ENCODE peak calls at places on chromosomes 16 and 17, in ten cellular contexts. O, D, Y, Q, W, M, N, S, P and E are unnamed samples.

GRCh38 chr16:87416826-87417471 is 24.8 kb downstream of the MAP1LC3B start:
- DNase-seq in N (peak), O (peak), Y (no peak), S (peak), Q (no peak), D (no peak), W (peak), M (no peak), P (peak), E (peak)

GRCh38 chr17:7835818-7836595 is 2.0 kb downstream of the KDM6B start:
- DNase-seq in P (peak), S (peak), D (no peak), N (peak), Q (peak), W (no peak), M (no peak), Y (peak), O (peak), E (no peak)

GRCh38 chr16:61480250-61480649 is 556.0 kb downstream of the CDH8 start:
- DNase-seq in S (no peak), O (no peak), D (no peak), Y (no peak), P (no peak), M (no peak), W (no peak), Q (no peak), N (no peak), E (no peak)

GRCh38 chr17:35745246-35745645 is 7.8 kb downstream of the GAS2L2 start:
- DNase-seq in P (peak), Y (no peak), N (no peak), W (no peak), Q (peak), S (no peak), O (no peak), M (no peak), D (no peak), E (no peak)

GRCh38 chr17:52895272-52895671 is 736.8 kb upstream of the CA10 start:
- DNase-seq in Q (no peak), P (no peak), N (no peak), W (no peak), S (no peak), M (no peak), O (no peak), Y (no peak), D (no peak), E (no peak)

GRCh38 chr17:68509151-68510057 is 2.8 kb upstream of the PRKAR1A start:
- DNase-seq in N (no peak), M (peak), W (no peak), O (peak), Q (no peak), P (no peak), D (no peak), S (peak), Y (peak), E (no peak)

GRCh38 chr16:67268136-67268579 is 11.2 kb upstream of the PLEKHG4 start:
- DNase-seq in M (peak), S (peak), O (peak), Q (no peak), W (peak), D (peak), N (peak), P (no peak), Y (no peak), E (no peak)

GRCh38 chr16:6571044-6571443 is 761.6 kb upstream of the RBFOX1 start:
- DNase-seq in D (no peak), P (no peak), W (no peak), S (no peak), M (no peak), Q (peak), O (no peak), Y (no peak), N (no peak), E (no peak)

GRCh38 chr16:67269766-67270165 is 9.6 kb upstream of the PLEKHG4 start:
- DNase-seq in Y (no peak), O (no peak), Q (no peak), W (peak), P (no peak), D (no peak), S (peak), N (peak), M (no peak), E (peak)

GRCh38 chr17:56548661-56549060 is 44.8 kb upstream of the NOG start:
- DNase-seq in S (no peak), D (no peak), O (no peak), Q (no peak), M (no peak), N (no peak), Y (no peak), W (no peak), P (no peak), E (no peak)

GRCh38 chr16:75527825-75528299 is 8.0 kb downstream of the CHST5 start:
- DNase-seq in Q (no peak), D (no peak), S (no peak), M (no peak), W (no peak), Y (peak), P (no peak), N (no peak), O (no peak), E (no peak)

GRCh38 chr17:17235212-17236174 is 1.5 kb downstream of the FLCN start:
- DNase-seq in S (peak), N (peak), Q (peak), D (no peak), P (no peak), O (no peak), M (peak), W (peak), Y (no peak), E (no peak)

GRCh38 chr17:81731271-81731670 is 19.2 kb downstream of the SLC25A10 start:
- DNase-seq in D (no peak), O (no peak), P (no peak), Q (no peak), W (peak), Y (no peak), M (no peak), N (peak), S (no peak), E (no peak)

GRCh38 chr16:51814617-51815016 is 663.5 kb upstream of the SALL1 start:
- DNase-seq in W (no peak), O (no peak), S (no peak), D (no peak), N (no peak), Y (no peak), P (no peak), M (no peak), Q (no peak), E (no peak)

GRCh38 chr17:55811536-55811935 is 60.7 kb downstream of the PCTP start:
- DNase-seq in D (no peak), M (no peak), W (no peak), S (no peak), Y (no peak), N (no peak), P (no peak), Q (no peak), O (peak), E (no peak)

GRCh38 chr16:27458987-27459688 is 57.2 kb downstream of the IL21R start:
- DNase-seq in O (no peak), N (no peak), D (no peak), Y (no peak), M (no peak), W (no peak), P (no peak), Q (no peak), S (no peak), E (no peak)

GRCh38 chr16:23064642-23065041 is 84.6 kb downstream of the USP31 start:
- DNase-seq in O (no peak), W (no peak), P (no peak), D (no peak), S (no peak), Q (no peak), Y (no peak), N (no peak), M (no peak), E (peak)

GRCh38 chr17:35900280-35900679 is 20.1 kb upstream of the CCL5 start:
- DNase-seq in W (no peak), Q (no peak), O (no peak), N (no peak), Y (no peak), D (no peak), S (peak), P (no peak), M (no peak), E (no peak)

GRCh38 chr17:61757168-61757567 is 106.2 kb downstream of the BRIP1 start:
- DNase-seq in M (no peak), Y (no peak), P (no peak), W (no peak), N (no peak), Q (no peak), D (no peak), S (no peak), O (no peak), E (no peak)

GRCh38 chr17:14784997-14785696 is 480.0 kb downstream of the PMP22 start:
- DNase-seq in Q (no peak), O (no peak), S (peak), P (no peak), Y (no peak), N (no peak), D (no peak), M (no peak), W (no peak), E (no peak)

GRCh38 chr17:48611681-48612455 is 1.1 kb upstream of the HOXB7 start:
- DNase-seq in Q (peak), O (no peak), D (no peak), W (no peak), N (peak), S (no peak), Y (no peak), M (no peak), P (no peak), E (no peak)

GRCh38 chr17:46766493-46767491 is 51.7 kb downstream of the WNT3 start:
- DNase-seq in P (peak), W (no peak), Y (no peak), O (no peak), D (no peak), S (no peak), Q (peak), M (no peak), N (no peak), E (no peak)

GRCh38 chr17:67779098-67779672 is 46.1 kb upstream of the BPTF start:
- DNase-seq in M (peak), Y (peak), Q (peak), O (peak), S (peak), D (no peak), N (peak), P (peak), W (peak), E (peak)

GRCh38 chr17:4852504-4853075 is 19.4 kb downstream of the MINK1 start:
- DNase-seq in O (no peak), M (no peak), Q (no peak), D (peak), Y (no peak), N (peak), W (peak), P (peak), S (peak), E (no peak)

GRCh38 chr17:64418506-64419339 is 28.1 kb upstream of the PECAM1 start:
- DNase-seq in P (peak), W (peak), N (peak), O (no peak), Q (peak), S (peak), D (peak), M (no peak), Y (peak), E (peak)

GRCh38 chr17:38733315-38734234 is 3.4 kb downstream of the CISD3 start:
- DNase-seq in O (no peak), W (no peak), M (no peak), Y (no peak), S (no peak), Q (peak), P (no peak), D (no peak), N (no peak), E (no peak)

GRCh38 chr17:41800601-41801373 is 11.0 kb downstream of the P3H4 start:
- DNase-seq in Q (peak), S (peak), M (peak), W (no peak), P (peak), O (no peak), N (no peak), D (no peak), Y (peak), E (no peak)

GRCh38 chr17:13557077-13557476 is 44.7 kb downstream of the HS3ST3A1 start:
- DNase-seq in Q (no peak), W (no peak), D (peak), Y (no peak), P (no peak), S (peak), O (no peak), M (no peak), N (peak), E (no peak)

GRCh38 chr16:10088380-10088793 is 93.8 kb downstream of the GRIN2A start:
- DNase-seq in N (peak), S (no peak), W (peak), D (no peak), P (peak), O (no peak), Y (no peak), M (no peak), Q (no peak), E (no peak)

GRCh38 chr17:27216836-27217235 is 77.1 kb upstream of the WSB1 start:
- DNase-seq in S (no peak), W (no peak), P (no peak), N (no peak), O (no peak), D (no peak), M (no peak), Y (no peak), Q (no peak), E (no peak)

GRCh38 chr16:4307215-4308037 is 8.4 kb upstream of the GLIS2 start:
- DNase-seq in M (peak), O (peak), N (peak), W (peak), Y (peak), P (peak), Q (peak), S (peak), D (peak), E (peak)

DNA sequence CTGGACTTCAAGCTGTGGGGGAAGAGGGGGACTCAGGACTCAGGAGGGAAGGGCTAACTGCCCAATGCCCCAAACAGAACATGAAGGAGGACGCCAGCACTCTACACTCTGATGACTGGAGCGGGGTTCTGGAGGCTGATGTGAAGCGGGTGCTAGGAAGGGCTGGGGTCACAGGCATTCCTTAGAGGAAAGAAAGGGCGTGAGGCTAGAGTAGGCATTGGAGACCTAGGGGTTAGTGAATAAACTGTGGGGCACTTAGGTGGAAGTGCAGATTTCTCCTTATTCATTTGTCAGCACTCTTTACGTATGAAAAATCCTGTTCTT is 760 bp upstream of the LMF1 start:
- DNase-seq in Y (no peak), N (no peak), Q (no peak), D (no peak), W (no peak), M (no peak), O (no peak), P (no peak), S (no peak), E (no peak)
- H3K4me3 ChIP-seq in Y (no peak), N (no peak), Q (peak), D (no peak), W (no peak), M (no peak), O (peak), P (no peak), S (no peak), E (no peak)

GRCh38 chr17:31750578-31750977 is 108.5 kb downstream of the COPRS start:
- DNase-seq in W (no peak), N (no peak), Q (no peak), O (no peak), D (no peak), Y (no peak), S (no peak), M (no peak), P (no peak), E (no peak)

GRCh38 chr17:31754239-31754945 is 104.7 kb downstream of the COPRS start:
- DNase-seq in S (peak), M (no peak), O (no peak), D (peak), Q (no peak), N (peak), P (no peak), W (no peak), Y (no peak), E (peak)

GRCh38 chr17:31758646-31759045 is 100.4 kb downstream of the COPRS start:
- DNase-seq in M (no peak), D (no peak), Q (no peak), P (no peak), W (no peak), O (no peak), N (no peak), S (no peak), Y (no peak), E (no peak)

GRCh38 chr17:31752570-31752969 is 106.5 kb downstream of the COPRS start:
- DNase-seq in Y (no peak), W (no peak), Q (no peak), P (no peak), S (no peak), N (no peak), O (no peak), D (no peak), M (no peak), E (no peak)

DNA sequence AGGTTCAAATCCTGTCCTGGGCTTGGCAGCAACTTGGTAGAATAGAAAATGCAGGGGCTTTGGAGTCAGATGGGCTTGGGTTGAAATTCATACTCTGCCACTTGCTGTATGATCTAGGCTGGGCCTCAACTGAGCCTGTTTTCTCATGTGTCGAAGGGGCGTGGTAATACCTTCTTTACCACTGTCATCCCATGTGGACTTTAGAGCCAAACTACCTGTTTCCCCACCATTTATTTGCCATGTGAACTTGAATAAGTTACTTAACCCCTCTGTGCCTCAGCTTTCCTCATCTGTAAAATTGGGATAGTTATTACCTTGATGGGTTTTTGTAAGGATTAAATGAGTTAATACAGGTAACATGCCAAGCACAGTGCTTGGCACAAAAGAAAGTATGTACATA is 106.0 kb downstream of the COPRS start:
- DNase-seq in N (no peak), W (no peak), Q (no peak), Y (no peak), D (no peak), P (no peak), M (no peak), S (no peak), O (no peak), E (no peak)
- H3K4me3 ChIP-seq in N (no peak), W (no peak), Q (no peak), Y (no peak), D (no peak), P (no peak), M (no peak), S (no peak), O (no peak), E (no peak)

GRCh38 chr16:89094252-89094901 is 725 bp downstream of the ACSF3 start:
- DNase-seq in N (peak), P (peak), D (no peak), Q (peak), W (no peak), O (no peak), Y (no peak), M (no peak), S (peak), E (no peak)
- H3K4me3 ChIP-seq in N (peak), P (peak), D (peak), Q (peak), W (peak), O (peak), Y (peak), M (peak), S (peak), E (peak)

GRCh38 chr16:84396537-84397008 is 28.2 kb downstream of the ATP2C2 start:
- DNase-seq in P (no peak), M (peak), W (no peak), Y (peak), O (no peak), N (no peak), Q (no peak), D (no peak), S (peak), E (no peak)

GRCh38 chr16:84391151-84391873 is 23.0 kb downstream of the ATP2C2 start:
- DNase-seq in Y (peak), M (no peak), W (no peak), Q (no peak), D (no peak), S (no peak), P (no peak), N (peak), O (no peak), E (no peak)

GRCh38 chr16:84397090-84397489 is 28.8 kb downstream of the ATP2C2 start:
- DNase-seq in W (no peak), S (no peak), P (no peak), M (no peak), N (no peak), Y (peak), Q (no peak), D (no peak), O (no peak), E (no peak)
- H3K4me3 ChIP-seq in W (no peak), S (no peak), P (no peak), M (no peak), N (no peak), Y (peak), Q (no peak), D (no peak), O (no peak), E (no peak)